ENCODE peak calls at places on chromosomes 7 and 10, in four cellular contexts. S is psoas muscle, F is PC-9, X is right cardiac atrium. K is an unnamed sample. For H3K4me1, the result is how much of the 10 kb centered on the place peaks cover.

GRCh38 chr10:113384181-113384580 is 168.7 kb upstream of the HABP2 start:
- DNase-seq in S (no peak), F (no peak), X (no peak), K (no peak)

GRCh38 chr7:129789652-129790051 is 163.1 kb downstream of the UBE2H start:
- DNase-seq in S (no peak), F (no peak), X (no peak), K (no peak)

GRCh38 chr10:4070921-4071320 is 285.9 kb upstream of the KLF6 start:
- DNase-seq in S (no peak), F (no peak), X (no peak), K (no peak)

GRCh38 chr10:63700209-63700934 is 179.2 kb downstream of the REEP3 start:
- DNase-seq in S (peak), F (peak), X (peak), K (no peak)

GRCh38 chr7:108130261-108130660 is at the start of gene LAMB4:
- DNase-seq in S (no peak), F (no peak), X (no peak), K (no peak)

GRCh38 chr10:5594271-5595036 is 69.7 kb downstream of the CALML3 start:
- DNase-seq in S (no peak), F (no peak), X (no peak), K (no peak)

GRCh38 chr10:107341281-107341680 is 176.8 kb upstream of the SORCS1 start:
- DNase-seq in S (no peak), F (no peak), X (no peak), K (no peak)

GRCh38 chr7:145957160-145957890 is 159.3 kb upstream of the CNTNAP2 start:
- DNase-seq in S (no peak), F (no peak), X (no peak), K (no peak)

GRCh38 chr10:113820507-113820906 is 33.4 kb downstream of the DCLRE1A start:
- DNase-seq in S (no peak), F (no peak), X (no peak), K (no peak)

DNA sequence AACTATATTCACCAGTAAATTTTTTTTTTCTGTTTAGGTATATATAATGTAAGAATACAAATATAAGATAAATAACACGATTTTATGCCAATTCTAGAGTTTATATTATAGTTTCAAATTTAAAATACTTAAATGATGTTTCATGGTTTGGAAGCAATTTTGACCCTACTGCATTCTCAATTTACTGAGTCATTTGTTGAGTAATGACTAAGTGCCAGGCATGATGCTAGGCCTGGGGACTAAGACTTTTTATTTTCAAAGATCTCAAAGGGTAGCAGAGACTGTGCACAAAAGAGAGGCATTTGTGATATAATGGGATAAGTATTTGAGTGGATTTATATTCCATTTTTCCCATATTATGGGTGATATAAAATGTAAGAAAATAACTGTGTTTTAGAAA is 78.9 kb upstream of the SMIM30 start:
- DNase-seq in S (no peak), F (no peak), X (no peak), K (no peak)
- H3K27ac ChIP-seq in S (no peak), F (no peak), X (no peak), K (no peak)

DNA sequence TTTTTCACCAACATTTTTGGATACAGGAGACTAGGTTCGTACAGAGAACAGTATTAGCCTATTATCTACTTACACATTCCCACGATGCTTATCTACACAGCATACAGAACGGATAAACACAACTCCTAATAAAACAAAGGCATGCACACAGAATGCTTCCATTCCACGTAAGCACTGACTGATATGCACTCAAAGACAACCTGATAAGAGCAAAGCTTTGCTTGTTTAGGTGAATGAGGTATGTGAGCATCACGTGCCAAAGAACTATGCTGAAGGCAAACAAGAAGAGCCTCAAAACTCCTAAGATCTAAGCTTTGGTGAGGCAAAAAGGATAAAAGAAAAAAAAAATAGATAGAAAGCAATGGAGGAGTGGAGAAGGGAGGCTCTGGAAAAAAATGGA is 413.5 kb upstream of the LRRN3 start:
- DNase-seq in S (no peak), F (no peak), X (no peak), K (no peak)
- H3K4me1 ChIP-seq in S (under half), F (under half), X (under half), K (under half)

GRCh38 chr7:97004237-97004930 is 969 bp upstream of the DLX6 start:
- DNase-seq in S (no peak), F (no peak), X (no peak), K (no peak)

GRCh38 chr7:97006146-97006950 is 995 bp downstream of the DLX6 start:
- DNase-seq in S (no peak), F (no peak), X (no peak), K (no peak)

GRCh38 chr7:97003262-97004236 is 1.8 kb upstream of the DLX6 start:
- DNase-seq in S (no peak), F (no peak), X (peak), K (no peak)

GRCh38 chr7:97005764-97006145 is 402 bp downstream of the DLX6 start:
- DNase-seq in S (no peak), F (no peak), X (peak), K (no peak)

GRCh38 chr7:97004931-97005763 is at the start of gene DLX6:
- DNase-seq in S (no peak), F (no peak), X (peak), K (no peak)
- H3K4me3 ChIP-seq in S (peak), F (no peak), X (peak), K (peak)

DNA sequence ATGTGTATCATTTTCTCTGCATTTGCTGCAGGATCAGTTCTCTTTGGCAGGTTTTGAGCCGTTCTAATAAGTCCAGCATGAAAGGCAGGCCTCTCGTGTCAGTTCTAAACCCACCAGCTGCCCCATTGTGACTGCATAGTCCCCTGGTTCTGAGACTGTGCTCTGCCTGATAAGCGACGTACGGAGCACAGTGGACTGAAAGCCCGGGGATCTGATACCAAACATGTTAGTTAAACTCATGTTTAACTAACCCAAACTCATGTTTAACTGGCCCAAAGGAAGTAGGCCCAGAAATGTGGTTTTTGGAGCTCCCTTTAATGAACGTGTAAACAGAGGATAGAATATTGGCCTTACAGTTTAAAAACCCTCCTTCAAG is 98.0 kb upstream of the PDCD4 start:
- DNase-seq in S (no peak), F (no peak), X (no peak), K (no peak)
- H3K27ac ChIP-seq in S (peak), F (peak), X (peak), K (peak)

DNA sequence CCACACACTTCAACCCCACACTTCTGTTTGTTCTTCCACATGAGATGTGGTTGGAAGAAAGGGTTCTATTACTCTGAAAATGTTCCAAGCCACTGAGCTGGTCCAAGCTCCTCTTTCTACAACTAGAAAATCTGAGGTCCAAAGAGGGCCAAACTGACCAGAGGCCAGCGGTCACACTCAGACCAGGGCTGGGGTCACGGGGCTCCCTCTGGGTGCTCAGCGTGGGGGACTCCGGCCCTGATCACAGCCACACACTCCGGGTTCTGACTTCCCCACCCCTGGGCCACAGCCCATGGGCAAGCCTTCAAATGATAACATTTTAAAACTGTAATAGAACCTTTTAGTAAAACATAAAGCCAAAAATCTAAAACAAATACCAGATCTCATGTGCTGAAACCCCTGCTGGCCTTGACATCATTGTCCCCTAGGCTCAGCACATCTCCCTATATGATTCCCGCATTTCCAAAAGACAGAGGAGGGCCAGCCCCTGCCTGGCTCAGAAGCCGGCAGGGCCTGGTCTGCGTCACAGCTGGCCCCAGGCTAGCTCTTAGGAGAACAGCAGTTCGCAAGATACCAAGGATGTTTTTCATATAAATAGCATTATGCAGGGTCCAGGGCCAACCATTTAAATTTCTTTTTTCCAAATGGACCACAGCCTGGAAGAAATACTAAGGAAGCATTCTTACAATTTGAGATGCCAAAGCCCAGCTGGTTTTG is 3.3 kb downstream of the CRYGN start:
- DNase-seq in S (no peak), F (no peak), X (peak), K (no peak)
- H3K4me1 ChIP-seq in S (under half), F (under half), X (under half), K (under half)

GRCh38 chr10:122298598-122299301 is 27.7 kb downstream of the BTBD16 start:
- DNase-seq in S (peak), F (peak), X (peak), K (peak)
- H3K4me3 ChIP-seq in S (no peak), F (no peak), X (no peak), K (no peak)

DNA sequence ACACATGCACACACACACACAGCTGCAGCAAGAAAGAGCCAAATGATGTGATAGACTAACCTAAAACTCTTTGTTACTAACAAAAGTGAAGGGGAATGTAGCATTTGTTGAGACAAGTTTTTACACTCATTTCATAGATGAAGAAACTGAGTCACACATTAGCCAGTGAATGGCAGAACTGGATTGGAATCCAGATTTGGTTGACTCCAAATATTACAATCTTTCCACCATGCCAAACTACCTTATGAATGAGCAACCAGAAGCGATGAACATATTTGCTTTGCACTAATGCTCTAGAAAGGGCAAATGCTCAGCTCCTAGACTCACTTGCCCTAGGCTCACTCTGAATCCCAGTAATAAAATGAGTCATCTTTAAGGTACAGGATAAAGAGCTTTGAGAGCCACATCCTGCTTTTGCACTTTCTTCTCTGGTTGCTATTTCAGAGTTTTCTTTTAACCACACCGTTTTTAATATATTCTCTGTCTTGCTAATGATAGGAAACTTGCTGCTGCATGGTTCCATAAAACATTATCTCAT is 111.9 kb downstream of the GPAM start:
- DNase-seq in S (no peak), F (no peak), X (no peak), K (no peak)
- H3K27ac ChIP-seq in S (no peak), F (no peak), X (no peak), K (no peak)

GRCh38 chr7:131015131-131015954 is 281.3 kb upstream of the KLF14 start:
- DNase-seq in S (no peak), F (peak), X (no peak), K (no peak)
- H3K4me1 ChIP-seq in S (half or more), F (half or more), X (under half), K (half or more)

DNA sequence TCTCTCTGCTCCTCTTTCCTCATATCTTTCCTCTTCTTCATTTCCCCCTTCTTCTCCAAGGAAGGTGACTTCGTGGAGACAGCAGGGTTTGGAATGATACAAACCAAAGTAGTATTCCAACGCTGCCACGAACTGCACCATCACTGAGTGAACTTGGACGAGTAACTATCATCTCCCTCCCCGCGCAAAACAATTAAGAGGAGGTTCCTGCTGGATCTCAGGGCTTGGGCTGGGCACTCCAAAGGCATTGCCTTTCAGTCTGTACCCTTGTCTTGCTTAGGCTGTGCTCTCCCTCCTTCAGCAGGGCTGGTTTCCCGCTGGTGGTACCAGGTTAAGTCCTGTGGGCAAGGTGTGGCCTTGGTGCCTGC is 790 bp upstream of the PITX3 start:
- DNase-seq in S (no peak), F (no peak), X (no peak), K (no peak)
- H3K4me3 ChIP-seq in S (peak), F (no peak), X (peak), K (peak)